ENCODE peak calls at places on chromosomes 4 and X, in eight cellular contexts. Y is OCI-LY7, D is GM23248, B is GM23338, L is PC-3, W is hepatocyte, G is SK-N-SH, V is MM.1S. Q is an unnamed sample. For H3K4me1, the result is how much of the 10 kb centered on the place peaks cover.

GRCh38 chr4:71785957-71786356 is 2.1 kb upstream of the GC start:
- DNase-seq in Y (no peak), D (peak), B (no peak), L (no peak), W (no peak), G (no peak), V (no peak), Q (no peak)

GRCh38 chr4:8315343-8316250 is 46.0 kb downstream of the HTRA3 start:
- DNase-seq in Y (peak), D (peak), B (peak), L (peak), W (peak), G (peak), V (peak), Q (peak)

GRCh38 chrX:152819271-152819670 is 11.3 kb downstream of the CETN2 start:
- DNase-seq in Y (no peak), D (peak), B (no peak), L (peak), W (no peak), G (no peak), V (no peak), Q (no peak)

GRCh38 chr4:86818211-86818610 is 31.0 kb downstream of the SLC10A6 start:
- DNase-seq in Y (no peak), D (no peak), B (no peak), L (no peak), W (no peak), G (no peak), V (no peak), Q (no peak)

GRCh38 chrX:9746148-9746880 is 19.3 kb downstream of the GPR143 start:
- DNase-seq in Y (no peak), D (peak), B (peak), L (peak), W (no peak), G (no peak), V (no peak), Q (peak)

GRCh38 chr4:169070071-169070894 is 60.2 kb upstream of the CBR4 start:
- DNase-seq in Y (no peak), D (peak), B (peak), L (peak), W (peak), G (no peak), V (no peak), Q (peak)

GRCh38 chr4:61400446-61400845 is 200.3 kb downstream of the ADGRL3 start:
- DNase-seq in Y (no peak), D (no peak), B (no peak), L (no peak), W (no peak), G (no peak), V (no peak), Q (no peak)

GRCh38 chr4:7412586-7412975 is 22.1 kb downstream of the PSAPL1 start:
- DNase-seq in Y (no peak), D (no peak), B (no peak), L (no peak), W (no peak), G (peak), V (no peak), Q (no peak)

GRCh38 chrX:71543316-71543715 is 10.4 kb downstream of the OGT start:
- DNase-seq in Y (no peak), D (peak), B (no peak), L (peak), W (peak), G (no peak), V (no peak), Q (no peak)

GRCh38 chr4:142434519-142435224 is 411.4 kb downstream of the INPP4B start:
- DNase-seq in Y (no peak), D (no peak), B (no peak), L (no peak), W (no peak), G (no peak), V (no peak), Q (no peak)

GRCh38 chr4:129641179-129641578 is 545.2 kb downstream of the C4orf33 start:
- DNase-seq in Y (peak), D (peak), B (peak), L (peak), W (peak), G (peak), V (peak), Q (peak)

GRCh38 chr4:164509951-164510350 is 244.0 kb upstream of the SMIM31 start:
- DNase-seq in Y (no peak), D (no peak), B (no peak), L (peak), W (no peak), G (no peak), V (no peak), Q (no peak)

GRCh38 chrX:69424161-69424560 is 80.0 kb upstream of the NALF2 start:
- DNase-seq in Y (peak), D (peak), B (peak), L (peak), W (peak), G (peak), V (no peak), Q (peak)

GRCh38 chr4:127162741-127163140 is 470.0 kb upstream of the INTU start:
- DNase-seq in Y (no peak), D (peak), B (no peak), L (no peak), W (no peak), G (no peak), V (no peak), Q (no peak)

GRCh38 chr4:989722-990471 is 3.1 kb downstream of the IDUA start:
- DNase-seq in Y (no peak), D (no peak), B (no peak), L (no peak), W (no peak), G (no peak), V (no peak), Q (no peak)

GRCh38 chrX:12370444-12371089 is 232.3 kb downstream of the FRMPD4 start:
- DNase-seq in Y (no peak), D (peak), B (no peak), L (no peak), W (no peak), G (no peak), V (no peak), Q (no peak)

GRCh38 chr4:144711685-144712456 is 65.9 kb downstream of the HHIP start:
- DNase-seq in Y (no peak), D (no peak), B (no peak), L (no peak), W (no peak), G (no peak), V (no peak), Q (no peak)

GRCh38 chr4:115234405-115235093 is 121.1 kb upstream of the NDST4 start:
- DNase-seq in Y (peak), D (peak), B (peak), L (peak), W (peak), G (peak), V (peak), Q (peak)

GRCh38 chr4:37648084-37648817 is 37.9 kb downstream of the RELL1 start:
- DNase-seq in Y (no peak), D (peak), B (no peak), L (peak), W (peak), G (no peak), V (no peak), Q (no peak)

GRCh38 chr4:84924439-84924838 is 42.1 kb downstream of the WDFY3 start:
- DNase-seq in Y (no peak), D (no peak), B (no peak), L (peak), W (no peak), G (no peak), V (no peak), Q (no peak)

GRCh38 chrX:47854474-47854873 is 17.8 kb downstream of the ZNF81 start:
- DNase-seq in Y (peak), D (peak), B (peak), L (peak), W (peak), G (peak), V (peak), Q (peak)

GRCh38 chr4:74038161-74039064 is at the start of gene CXCL3:
- DNase-seq in Y (no peak), D (peak), B (peak), L (peak), W (peak), G (peak), V (no peak), Q (peak)

GRCh38 chr4:144650311-144650820 is 4.4 kb downstream of the HHIP start:
- DNase-seq in Y (no peak), D (no peak), B (peak), L (no peak), W (no peak), G (no peak), V (no peak), Q (no peak)

GRCh38 chr4:135434936-135435335 is 1233.3 kb upstream of the PABPC4L start:
- DNase-seq in Y (no peak), D (no peak), B (no peak), L (peak), W (peak), G (no peak), V (no peak), Q (no peak)

DNA sequence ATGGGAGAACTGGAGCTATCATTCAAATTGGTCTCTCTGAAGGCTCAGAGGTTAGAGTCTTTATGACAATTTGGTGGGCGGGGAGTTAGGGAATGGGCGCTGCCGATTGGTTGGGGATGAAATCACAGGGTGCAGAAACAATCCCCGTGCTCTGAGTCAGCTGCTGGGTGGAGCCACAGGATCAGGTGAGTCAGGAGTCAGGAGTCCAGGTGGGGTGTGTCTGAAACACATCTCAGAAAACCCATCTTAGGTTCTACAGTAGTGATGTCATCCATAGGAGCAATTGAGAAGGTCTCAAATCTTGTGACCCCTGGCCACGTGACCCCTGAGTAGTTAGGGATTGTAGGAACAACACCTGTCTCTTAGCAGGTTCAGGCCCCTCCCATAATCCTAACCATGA is 41.6 kb upstream of the TLR3 start:
- DNase-seq in Y (no peak), D (no peak), B (no peak), L (no peak), W (peak), G (no peak), V (no peak), Q (no peak)
- H3K27ac ChIP-seq in Y (no peak), D (no peak), B (no peak), L (no peak), W (no peak), G (no peak), V (no peak), Q (no peak)

GRCh38 chrX:103372886-103373285 is 3.5 kb upstream of the BEX3 start:
- DNase-seq in Y (no peak), D (no peak), B (no peak), L (no peak), W (no peak), G (no peak), V (no peak), Q (no peak)

GRCh38 chrX:103376118-103376978 is at the start of gene BEX3:
- DNase-seq in Y (no peak), D (peak), B (peak), L (peak), W (peak), G (peak), V (no peak), Q (peak)

GRCh38 chrX:103378990-103379389 is 2.7 kb downstream of the BEX3 start:
- DNase-seq in Y (no peak), D (no peak), B (no peak), L (no peak), W (no peak), G (no peak), V (no peak), Q (no peak)

GRCh38 chrX:103373581-103373980 is 2.8 kb upstream of the BEX3 start:
- DNase-seq in Y (no peak), D (peak), B (no peak), L (peak), W (no peak), G (no peak), V (no peak), Q (no peak)

DNA sequence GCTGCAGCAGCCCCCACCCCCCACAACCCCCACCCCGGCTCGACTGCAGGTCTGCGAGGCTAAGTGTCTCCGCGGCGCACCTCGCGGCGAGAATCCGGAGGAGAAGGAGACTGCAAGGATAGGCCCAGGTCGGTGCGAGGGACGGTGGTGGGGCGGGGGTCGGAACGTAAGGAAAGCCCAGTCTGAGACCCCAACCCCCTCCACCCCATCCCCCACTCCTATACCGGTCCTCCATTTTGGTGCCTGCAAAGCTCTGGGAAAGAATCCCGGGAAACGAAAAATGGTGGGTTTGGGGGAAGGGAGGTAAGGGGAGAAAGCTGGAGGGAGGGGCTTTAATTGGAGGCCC is 614 bp downstream of the BEX3 start:
- DNase-seq in Y (no peak), D (peak), B (peak), L (peak), W (peak), G (peak), V (no peak), Q (peak)
- TF ChIP-seq EZH2phosphoT487 in Y (no peak), D (no peak), B (no peak), L (no peak), W (no peak), G (no peak), V (no peak), Q (no peak)

GRCh38 chrX:40081679-40082068 is 16.1 kb downstream of the BCOR start:
- DNase-seq in Y (no peak), D (no peak), B (no peak), L (no peak), W (no peak), G (no peak), V (no peak), Q (no peak)
- H3K4me1 ChIP-seq in Y (under half), D (under half), B (under half), L (under half), W (half or more), G (half or more), V (under half), Q (half or more)

GRCh38 chr4:15213415-15213814 is 211.1 kb downstream of the CPEB2 start:
- DNase-seq in Y (no peak), D (peak), B (no peak), L (no peak), W (no peak), G (no peak), V (no peak), Q (no peak)
- H3K27ac ChIP-seq in Y (no peak), D (no peak), B (no peak), L (no peak), W (no peak), G (no peak), V (no peak), Q (no peak)

GRCh38 chr4:26851129-26851528 is 9.5 kb upstream of the STIM2 start:
- DNase-seq in Y (no peak), D (no peak), B (no peak), L (no peak), W (no peak), G (no peak), V (no peak), Q (no peak)

GRCh38 chr4:26858035-26858918 is 2.4 kb upstream of the STIM2 start:
- DNase-seq in Y (peak), D (no peak), B (no peak), L (no peak), W (no peak), G (peak), V (no peak), Q (no peak)

GRCh38 chr4:26856906-26857277 is 3.7 kb upstream of the STIM2 start:
- DNase-seq in Y (no peak), D (peak), B (no peak), L (no peak), W (no peak), G (no peak), V (no peak), Q (no peak)

GRCh38 chr4:26857278-26858034 is 3.2 kb upstream of the STIM2 start:
- DNase-seq in Y (peak), D (peak), B (peak), L (peak), W (peak), G (peak), V (peak), Q (peak)

GRCh38 chr4:26854701-26855100 is 5.9 kb upstream of the STIM2 start:
- DNase-seq in Y (no peak), D (no peak), B (no peak), L (no peak), W (no peak), G (no peak), V (no peak), Q (peak)
- TF ChIP-seq EZH2phosphoT487 in Y (no peak), D (no peak), B (no peak), L (no peak), W (no peak), G (no peak), V (no peak), Q (no peak)

GRCh38 chrX:81054904-81055303 is 146.8 kb downstream of the HMGN5 start:
- DNase-seq in Y (no peak), D (no peak), B (no peak), L (no peak), W (no peak), G (no peak), V (no peak), Q (no peak)
- H3K4me1 ChIP-seq in Y (under half), D (under half), B (under half), L (under half), W (under half), G (under half), V (under half), Q (under half)

GRCh38 chrX:37813570-37813969 is 33.7 kb downstream of the CYBB start:
- DNase-seq in Y (no peak), D (no peak), B (no peak), L (peak), W (no peak), G (no peak), V (no peak), Q (no peak)

GRCh38 chrX:37812110-37812509 is 32.3 kb downstream of the CYBB start:
- DNase-seq in Y (no peak), D (no peak), B (no peak), L (no peak), W (no peak), G (no peak), V (no peak), Q (no peak)

GRCh38 chrX:37815366-37815765 is 32.0 kb downstream of the DYNLT3 start:
- DNase-seq in Y (peak), D (no peak), B (no peak), L (no peak), W (no peak), G (no peak), V (no peak), Q (no peak)

DNA sequence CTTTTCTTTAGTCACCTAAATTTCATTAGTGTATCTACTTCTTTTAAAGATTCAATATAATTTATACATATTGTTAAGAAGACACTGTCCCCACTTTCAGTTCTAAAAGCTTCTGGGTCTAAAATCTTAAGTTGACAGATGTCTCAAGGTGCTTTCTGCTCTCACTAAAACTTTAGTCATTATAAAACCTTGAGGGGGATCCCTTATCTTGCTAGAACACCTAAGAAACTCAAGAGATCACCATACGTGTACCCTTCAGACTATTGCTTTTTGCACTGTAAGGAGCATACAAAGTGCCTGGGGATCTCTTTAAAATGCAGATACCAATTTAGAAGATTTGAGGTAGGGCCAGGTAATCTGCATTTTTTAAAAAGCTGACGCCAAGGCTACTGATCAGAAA is 30.1 kb downstream of the CYBB start:
- DNase-seq in Y (no peak), D (no peak), B (no peak), L (no peak), W (no peak), G (no peak), V (no peak), Q (no peak)
- H3K27ac ChIP-seq in Y (no peak), D (no peak), B (no peak), L (no peak), W (no peak), G (no peak), V (no peak), Q (no peak)

Q was measured in neural progenitor cell.